ENCODE peak calls at places on chromosome 11, in five cellular contexts. D is GM23248; R is CD8-positive, alpha-beta T cell; X is sigmoid colon; T is naive thymus-derived CD4-positive, alpha-beta T cell. S is an unnamed sample. For H3K36me3 and H3K27me3, the result is how much of the 10 kb centered on the place peaks cover.

GRCh38 chr11:68939583-68940555 is 36.2 kb downstream of the IGHMBP2 start:
- DNase-seq in D (no peak), R (no peak), T (no peak), X (no peak), S (no peak)

GRCh38 chr11:117239295-117239694 is 6.8 kb downstream of the RNF214 start:
- DNase-seq in R (no peak), T (no peak), X (no peak), D (peak), S (no peak)

GRCh38 chr11:67627788-67628624 is 1.7 kb downstream of the NUDT8 start:
- DNase-seq in R (no peak), D (no peak), X (peak), T (no peak), S (no peak)

GRCh38 chr11:11937433-11937832 is 71.0 kb downstream of the DKK3 start:
- DNase-seq in X (no peak), R (no peak), T (no peak), D (peak), S (no peak)

GRCh38 chr11:2127357-2127971 is 11.7 kb downstream of the IGF2 start:
- DNase-seq in X (no peak), R (no peak), D (no peak), T (no peak), S (no peak)

GRCh38 chr11:46896719-46897406 is 21.5 kb downstream of the LRP4 start:
- DNase-seq in R (no peak), D (peak), T (no peak), X (no peak), S (no peak)

GRCh38 chr11:94128746-94129504 is at the start of gene PANX1:
- DNase-seq in R (peak), D (peak), X (peak), T (peak), S (peak)

GRCh38 chr11:115054541-115055538 is 376.5 kb downstream of the NXPE2 start:
- DNase-seq in X (no peak), R (no peak), D (peak), T (no peak), S (no peak)

GRCh38 chr11:3755151-3755550 is 42.2 kb downstream of the NUP98 start:
- DNase-seq in R (no peak), T (no peak), X (no peak), D (no peak), S (no peak)

GRCh38 chr11:118430956-118431355 is 5.3 kb upstream of the KMT2A start:
- DNase-seq in R (no peak), D (no peak), T (no peak), X (no peak), S (no peak)

GRCh38 chr11:126874831-126875230 is 125.7 kb downstream of the KIRREL3 start:
- DNase-seq in R (no peak), X (no peak), D (no peak), T (no peak), S (no peak)

GRCh38 chr11:126059238-126059761 is 3.4 kb downstream of the CDON start:
- DNase-seq in T (no peak), X (no peak), R (no peak), D (no peak), S (no peak)

GRCh38 chr11:3803726-3804510 is 4.4 kb upstream of the PGAP2 start:
- DNase-seq in X (no peak), D (peak), R (no peak), T (no peak), S (no peak)

GRCh38 chr11:116828632-116829524 is 829 bp upstream of the APOC3 start:
- DNase-seq in D (no peak), T (no peak), R (no peak), X (no peak), S (no peak)

GRCh38 chr11:127027000-127027399 is 26.4 kb upstream of the KIRREL3 start:
- DNase-seq in D (no peak), X (no peak), T (no peak), R (no peak), S (no peak)

GRCh38 chr11:115134886-115135285 is 369.3 kb downstream of the CADM1 start:
- DNase-seq in D (no peak), T (no peak), R (no peak), X (no peak), S (no peak)

GRCh38 chr11:41201156-41201555 is 258.3 kb downstream of the LRRC4C start:
- DNase-seq in D (peak), T (no peak), X (no peak), R (no peak), S (peak)

GRCh38 chr11:99988105-99988907 is 698.8 kb upstream of the ARHGAP42 start:
- DNase-seq in X (no peak), D (no peak), R (no peak), T (no peak), S (no peak)

GRCh38 chr11:47773882-47774281 is 6.7 kb upstream of the FNBP4 start:
- DNase-seq in X (no peak), R (no peak), T (no peak), D (no peak), S (no peak)

GRCh38 chr11:63834532-63835155 is 4.3 kb upstream of the MARK2 start:
- DNase-seq in D (no peak), T (no peak), X (no peak), R (no peak), S (no peak)

GRCh38 chr11:105609341-105609781 is 512 bp upstream of the GRIA4 start:
- DNase-seq in D (peak), X (no peak), T (no peak), R (no peak), S (no peak)

GRCh38 chr11:64854157-64854533 is 9.7 kb upstream of the CDC42BPG start:
- DNase-seq in T (no peak), X (no peak), D (no peak), R (no peak), S (no peak)
- H3K27ac ChIP-seq in T (peak), X (peak), D (peak), R (peak), S (no peak)

GRCh38 chr11:19985106-19985505 is 175.2 kb downstream of the DBX1 start:
- DNase-seq in T (no peak), D (peak), X (no peak), R (no peak), S (no peak)

GRCh38 chr11:19984048-19984742 is 176.1 kb downstream of the DBX1 start:
- DNase-seq in D (no peak), R (no peak), T (no peak), X (peak), S (no peak)

GRCh38 chr11:19980388-19980787 is 179.9 kb downstream of the DBX1 start:
- DNase-seq in T (no peak), X (no peak), D (no peak), R (no peak), S (no peak)

GRCh38 chr11:19980957-19981669 is 179.2 kb downstream of the DBX1 start:
- DNase-seq in T (no peak), X (no peak), D (peak), R (no peak), S (no peak)

DNA sequence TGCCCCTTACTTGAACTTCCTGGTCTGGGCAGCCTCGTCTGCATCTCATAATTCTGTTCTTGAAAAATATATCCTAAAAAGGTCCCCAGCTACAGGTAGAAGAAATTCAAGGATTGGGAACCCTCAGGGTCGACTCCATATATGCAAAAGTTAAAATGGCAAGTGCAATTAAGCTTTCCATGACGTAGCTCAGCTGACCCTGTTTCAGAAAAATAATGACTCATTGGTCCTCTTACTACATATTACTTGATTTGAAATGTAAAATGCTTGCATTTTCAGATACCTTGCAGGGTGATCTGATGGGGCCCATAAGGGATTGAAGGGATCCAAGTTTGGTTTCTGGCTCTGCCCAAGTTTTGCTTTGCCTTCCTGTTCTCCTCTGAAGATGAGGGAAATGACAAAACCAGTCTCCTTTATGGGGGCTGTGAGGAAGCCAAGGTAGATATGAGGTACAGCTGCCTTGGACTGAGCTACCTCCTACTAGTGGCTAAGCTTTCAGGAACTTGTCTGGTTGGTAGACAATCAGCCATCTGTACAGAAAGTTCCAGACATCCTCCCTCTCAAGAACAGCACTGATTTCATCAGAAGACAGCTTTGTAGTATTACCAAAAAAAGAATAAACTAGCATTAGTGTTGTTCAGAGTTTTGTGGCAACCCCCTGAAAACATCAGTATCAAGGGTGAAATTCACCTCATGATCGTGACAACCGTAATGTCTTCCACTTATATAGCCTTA is 177.3 kb downstream of the DBX1 start:
- DNase-seq in X (no peak), T (no peak), D (no peak), R (no peak), S (no peak)
- H3K36me3 ChIP-seq in X (under half), T (under half), D (under half), R (under half), S (under half)

GRCh38 chr11:32429477-32429876 is 5.9 kb downstream of the WT1 start:
- DNase-seq in R (no peak), T (no peak), D (no peak), X (no peak), S (no peak)
- H3K27me3 ChIP-seq in R (under half), T (under half), D (half or more), X (half or more), S (half or more)

GRCh38 chr11:21894492-21894891 is 298.4 kb upstream of the ANO5 start:
- DNase-seq in D (no peak), T (no peak), R (no peak), X (no peak), S (no peak)

GRCh38 chr11:21897203-21897602 is 295.7 kb upstream of the ANO5 start:
- DNase-seq in X (no peak), T (no peak), R (no peak), D (no peak), S (no peak)

GRCh38 chr11:21893468-21893867 is 299.4 kb upstream of the ANO5 start:
- DNase-seq in D (no peak), R (no peak), X (no peak), T (no peak), S (no peak)

GRCh38 chr11:21896216-21896615 is 296.7 kb upstream of the ANO5 start:
- DNase-seq in T (no peak), D (no peak), R (no peak), X (no peak), S (no peak)

GRCh38 chr11:21895686-21896085 is 297.2 kb upstream of the ANO5 start:
- DNase-seq in T (no peak), X (no peak), D (no peak), R (no peak), S (no peak)
- H3K27ac ChIP-seq in T (no peak), X (no peak), D (no peak), R (no peak), S (no peak)

S was measured in iPS DF 6.9.